ENCODE peak calls at places on chromosomes 1 and 21, in six cellular contexts. N is activated T-helper 9 cell treated with anti-CD3 and anti-CD28 coated beads, Interleukin-2, amount 50 U/mL, for 16 hours; P is GM20000; H is stimulated activated naive B cell treated with anti-CD40 and anti-IgM and Interleukin-4, amounts not matched to agents 10 μg/mL and 1 μg/mL and 100 μg/mL, for 72 hours; L is IMR-90; A is T1000. G is an unnamed sample.

GRCh38 chr21:45551316-45551715 is 9.1 kb upstream of the SLC19A1 start:
- DNase-seq in P (no peak), A (no peak), H (no peak), N (no peak), L (peak; percentile 91), G (peak; percentile 51)

GRCh38 chr1:19410393-19410792 is 74.9 kb downstream of the CAPZB start:
- DNase-seq in P (no peak), N (no peak), A (no peak), L (no peak), H (no peak), G (no peak)

GRCh38 chr1:217274416-217274815 is 356.5 kb downstream of the GPATCH2 start:
- DNase-seq in A (no peak), P (no peak), H (no peak), L (peak; percentile 39), N (no peak), G (no peak)

GRCh38 chr1:203524152-203524551 is 30.2 kb downstream of the OPTC start:
- DNase-seq in L (no peak), A (no peak), N (no peak), P (no peak), H (no peak), G (no peak)

GRCh38 chr1:1625404-1625775 is 6.6 kb upstream of the MMP23B start:
- DNase-seq in A (no peak), L (no peak), H (no peak), P (no peak), N (no peak), G (no peak)

GRCh38 chr1:30505853-30506784 is 217.3 kb downstream of the MATN1 start:
- DNase-seq in N (no peak), A (no peak), H (no peak), P (no peak), L (no peak), G (no peak)

GRCh38 chr1:111510003-111510380 is 6.6 kb upstream of the ADORA3 start:
- DNase-seq in H (no peak), P (no peak), N (no peak), L (no peak), A (no peak), G (no peak)

GRCh38 chr1:202101182-202101581 is 21.5 kb upstream of the GPR37L1 start:
- DNase-seq in L (no peak), N (no peak), A (no peak), H (no peak), P (no peak), G (peak; percentile 29)

GRCh38 chr1:6987940-6988339 is 202.7 kb downstream of the CAMTA1 start:
- DNase-seq in N (no peak), A (no peak), P (no peak), L (no peak), H (no peak), G (no peak)

GRCh38 chr21:32319012-32319411 is 20.4 kb downstream of the MRAP start:
- DNase-seq in L (no peak), P (no peak), A (no peak), H (no peak), N (no peak), G (no peak)

GRCh38 chr1:33718166-33718565 is 145.7 kb upstream of the HMGB4 start:
- DNase-seq in L (no peak), A (no peak), N (no peak), H (no peak), P (no peak), G (no peak)